ENCODE peak calls at places on chromosomes 3 and 15, in seven cellular contexts. One of them, this sample, is unnamed.

GRCh38 chr3:19970289-19970688 is 23.4 kb downstream of the RAB5A start:
- DNase-seq in psoas muscle: no peak
- DNase-seq in neural crest cell: no peak
- DNase-seq in HFFc6: no peak
- DNase-seq in ascending aorta: no peak
- DNase-seq in GM13977: no peak
- DNase-seq in right lobe of liver: no peak
- DNase-seq in this sample: no peak

GRCh38 chr3:41893977-41894376 is 67.9 kb downstream of the ULK4 start:
- DNase-seq in psoas muscle: no peak
- DNase-seq in neural crest cell: no peak
- DNase-seq in HFFc6: peak
- DNase-seq in ascending aorta: no peak
- DNase-seq in GM13977: peak
- DNase-seq in right lobe of liver: no peak
- DNase-seq in this sample: no peak

GRCh38 chr3:158200973-158201372 is 91.1 kb downstream of the RSRC1 start:
- DNase-seq in psoas muscle: no peak
- DNase-seq in neural crest cell: no peak
- DNase-seq in HFFc6: no peak
- DNase-seq in ascending aorta: no peak
- DNase-seq in GM13977: no peak
- DNase-seq in right lobe of liver: no peak
- DNase-seq in this sample: no peak

GRCh38 chr3:176663376-176663775 is 533.9 kb downstream of the TBL1XR1 start:
- DNase-seq in psoas muscle: no peak
- DNase-seq in neural crest cell: no peak
- DNase-seq in HFFc6: no peak
- DNase-seq in ascending aorta: no peak
- DNase-seq in GM13977: no peak
- DNase-seq in right lobe of liver: no peak
- DNase-seq in this sample: no peak

GRCh38 chr3:40847571-40847992 is 322.8 kb downstream of the ZNF621 start:
- DNase-seq in psoas muscle: no peak
- DNase-seq in neural crest cell: no peak
- DNase-seq in HFFc6: no peak
- DNase-seq in ascending aorta: no peak
- DNase-seq in GM13977: no peak
- DNase-seq in right lobe of liver: no peak
- DNase-seq in this sample: no peak

GRCh38 chr3:45632956-45633355 is 38.4 kb downstream of the LIMD1 start:
- DNase-seq in psoas muscle: no peak
- DNase-seq in neural crest cell: no peak
- DNase-seq in HFFc6: no peak
- DNase-seq in ascending aorta: no peak
- DNase-seq in GM13977: no peak
- DNase-seq in right lobe of liver: no peak
- DNase-seq in this sample: no peak

GRCh38 chr15:66024998-66025397 is 155.7 kb downstream of the RAB11A start:
- DNase-seq in psoas muscle: no peak
- DNase-seq in neural crest cell: no peak
- DNase-seq in HFFc6: peak
- DNase-seq in ascending aorta: no peak
- DNase-seq in GM13977: no peak
- DNase-seq in right lobe of liver: no peak
- DNase-seq in this sample: no peak

GRCh38 chr3:16171009-16171408 is 3.5 kb upstream of the GALNT15 start:
- DNase-seq in psoas muscle: no peak
- DNase-seq in neural crest cell: no peak
- DNase-seq in HFFc6: no peak
- DNase-seq in ascending aorta: no peak
- DNase-seq in GM13977: no peak
- DNase-seq in right lobe of liver: no peak
- DNase-seq in this sample: no peak

GRCh38 chr3:42051384-42052131 is 39.6 kb upstream of the TRAK1 start:
- DNase-seq in psoas muscle: no peak
- DNase-seq in neural crest cell: no peak
- DNase-seq in HFFc6: no peak
- DNase-seq in ascending aorta: no peak
- DNase-seq in GM13977: no peak
- DNase-seq in right lobe of liver: no peak
- DNase-seq in this sample: no peak

GRCh38 chr15:45645026-45645980 is 10.5 kb downstream of the SQOR start:
- DNase-seq in psoas muscle: no peak
- DNase-seq in neural crest cell: no peak
- DNase-seq in HFFc6: peak
- DNase-seq in ascending aorta: no peak
- DNase-seq in GM13977: peak
- DNase-seq in right lobe of liver: no peak
- DNase-seq in this sample: no peak

GRCh38 chr3:128433630-128434185 is 33.0 kb downstream of the DNAJB8 start:
- DNase-seq in psoas muscle: no peak
- DNase-seq in neural crest cell: no peak
- DNase-seq in HFFc6: no peak
- DNase-seq in ascending aorta: no peak
- DNase-seq in GM13977: no peak
- DNase-seq in right lobe of liver: no peak
- DNase-seq in this sample: no peak

GRCh38 chr3:163490119-163490518 is 1588.2 kb downstream of the SI start:
- DNase-seq in psoas muscle: no peak
- DNase-seq in neural crest cell: peak
- DNase-seq in HFFc6: no peak
- DNase-seq in ascending aorta: no peak
- DNase-seq in GM13977: peak
- DNase-seq in right lobe of liver: peak
- DNase-seq in this sample: peak

GRCh38 chr3:131795382-131796085 is 239.3 kb downstream of the CPNE4 start:
- DNase-seq in psoas muscle: no peak
- DNase-seq in neural crest cell: no peak
- DNase-seq in HFFc6: no peak
- DNase-seq in ascending aorta: no peak
- DNase-seq in GM13977: peak
- DNase-seq in right lobe of liver: no peak
- DNase-seq in this sample: no peak

GRCh38 chr3:157494581-157495281 is 8.5 kb downstream of the VEPH1 start:
- DNase-seq in psoas muscle: no peak
- DNase-seq in neural crest cell: no peak
- DNase-seq in HFFc6: no peak
- DNase-seq in ascending aorta: no peak
- DNase-seq in GM13977: no peak
- DNase-seq in right lobe of liver: no peak
- DNase-seq in this sample: no peak

GRCh38 chr3:9623148-9623547 is 26.2 kb upstream of the MTMR14 start:
- DNase-seq in psoas muscle: no peak
- DNase-seq in neural crest cell: no peak
- DNase-seq in HFFc6: no peak
- DNase-seq in ascending aorta: no peak
- DNase-seq in GM13977: no peak
- DNase-seq in right lobe of liver: no peak
- DNase-seq in this sample: no peak

GRCh38 chr15:97567411-97567810 is 393.1 kb upstream of the ARRDC4 start:
- DNase-seq in psoas muscle: no peak
- DNase-seq in neural crest cell: no peak
- DNase-seq in HFFc6: no peak
- DNase-seq in ascending aorta: no peak
- DNase-seq in GM13977: no peak
- DNase-seq in right lobe of liver: no peak
- DNase-seq in this sample: no peak

GRCh38 chr3:72597756-72598195 is 250.5 kb downstream of the SHQ1 start:
- DNase-seq in psoas muscle: no peak
- DNase-seq in neural crest cell: no peak
- DNase-seq in HFFc6: no peak
- DNase-seq in ascending aorta: no peak
- DNase-seq in GM13977: no peak
- DNase-seq in right lobe of liver: no peak
- DNase-seq in this sample: no peak

GRCh38 chr15:83653639-83654378 is at the start of gene ADAMTSL3:
- DNase-seq in psoas muscle: peak
- DNase-seq in neural crest cell: peak
- DNase-seq in HFFc6: no peak
- DNase-seq in ascending aorta: no peak
- DNase-seq in GM13977: no peak
- DNase-seq in right lobe of liver: peak
- DNase-seq in this sample: peak

GRCh38 chr3:61943975-61944374 is 382.6 kb downstream of the PTPRG start:
- DNase-seq in psoas muscle: no peak
- DNase-seq in neural crest cell: no peak
- DNase-seq in HFFc6: no peak
- DNase-seq in ascending aorta: no peak
- DNase-seq in GM13977: no peak
- DNase-seq in right lobe of liver: no peak
- DNase-seq in this sample: no peak

GRCh38 chr3:50184242-50184978 is 7.0 kb upstream of the GNAT1 start:
- DNase-seq in psoas muscle: no peak
- DNase-seq in neural crest cell: no peak
- DNase-seq in HFFc6: no peak
- DNase-seq in ascending aorta: no peak
- DNase-seq in GM13977: no peak
- DNase-seq in right lobe of liver: no peak
- DNase-seq in this sample: no peak

GRCh38 chr3:85933326-85933725 is 974.5 kb downstream of the CADM2 start:
- DNase-seq in psoas muscle: no peak
- DNase-seq in neural crest cell: no peak
- DNase-seq in HFFc6: no peak
- DNase-seq in ascending aorta: no peak
- DNase-seq in GM13977: no peak
- DNase-seq in right lobe of liver: no peak
- DNase-seq in this sample: no peak

GRCh38 chr3:46646700-46647099 is 34.4 kb downstream of the FAM240A start:
- DNase-seq in psoas muscle: no peak
- DNase-seq in neural crest cell: no peak
- DNase-seq in HFFc6: peak
- DNase-seq in ascending aorta: no peak
- DNase-seq in GM13977: no peak
- DNase-seq in right lobe of liver: no peak
- DNase-seq in this sample: no peak

GRCh38 chr3:37147676-37148075 is 26.7 kb downstream of the LRRFIP2 start:
- DNase-seq in psoas muscle: no peak
- DNase-seq in neural crest cell: no peak
- DNase-seq in HFFc6: no peak
- DNase-seq in ascending aorta: no peak
- DNase-seq in GM13977: no peak
- DNase-seq in right lobe of liver: no peak
- DNase-seq in this sample: no peak

GRCh38 chr3:161913786-161914389 is 417.3 kb downstream of the OTOL1 start:
- DNase-seq in psoas muscle: no peak
- DNase-seq in neural crest cell: no peak
- DNase-seq in HFFc6: peak
- DNase-seq in ascending aorta: no peak
- DNase-seq in GM13977: no peak
- DNase-seq in right lobe of liver: no peak
- DNase-seq in this sample: no peak

GRCh38 chr3:150483226-150483625 is 63.1 kb downstream of the SERP1 start:
- DNase-seq in psoas muscle: no peak
- DNase-seq in neural crest cell: no peak
- DNase-seq in HFFc6: no peak
- DNase-seq in ascending aorta: no peak
- DNase-seq in GM13977: no peak
- DNase-seq in right lobe of liver: no peak
- DNase-seq in this sample: no peak

GRCh38 chr3:105806361-105806760 is 62.5 kb downstream of the CBLB start:
- DNase-seq in psoas muscle: no peak
- DNase-seq in neural crest cell: no peak
- DNase-seq in HFFc6: peak
- DNase-seq in ascending aorta: no peak
- DNase-seq in GM13977: peak
- DNase-seq in right lobe of liver: no peak
- DNase-seq in this sample: no peak

GRCh38 chr3:94115482-94115881 is 52.6 kb downstream of the NSUN3 start:
- DNase-seq in psoas muscle: no peak
- DNase-seq in neural crest cell: peak
- DNase-seq in HFFc6: peak
- DNase-seq in ascending aorta: no peak
- DNase-seq in GM13977: no peak
- DNase-seq in right lobe of liver: no peak
- DNase-seq in this sample: no peak
- TF ChIP-seq CTCF in psoas muscle: no peak
- TF ChIP-seq CTCF in neural crest cell: peak
- TF ChIP-seq CTCF in HFFc6: peak
- TF ChIP-seq CTCF in ascending aorta: peak
- TF ChIP-seq CTCF in GM13977: peak
- TF ChIP-seq CTCF in right lobe of liver: peak
- TF ChIP-seq CTCF in this sample: no peak

GRCh38 chr15:77025066-77025435 is 30.1 kb downstream of the PSTPIP1 start:
- DNase-seq in psoas muscle: no peak
- DNase-seq in neural crest cell: no peak
- DNase-seq in HFFc6: no peak
- DNase-seq in ascending aorta: no peak
- DNase-seq in GM13977: no peak
- DNase-seq in right lobe of liver: peak
- DNase-seq in this sample: no peak

GRCh38 chr15:77027111-77027696 is 32.3 kb downstream of the PSTPIP1 start:
- DNase-seq in psoas muscle: no peak
- DNase-seq in neural crest cell: no peak
- DNase-seq in HFFc6: no peak
- DNase-seq in ascending aorta: no peak
- DNase-seq in GM13977: no peak
- DNase-seq in right lobe of liver: peak
- DNase-seq in this sample: no peak

GRCh38 chr15:77026501-77027110 is 31.7 kb downstream of the PSTPIP1 start:
- DNase-seq in psoas muscle: no peak
- DNase-seq in neural crest cell: no peak
- DNase-seq in HFFc6: no peak
- DNase-seq in ascending aorta: no peak
- DNase-seq in GM13977: no peak
- DNase-seq in right lobe of liver: peak
- DNase-seq in this sample: no peak

GRCh38 chr15:77025471-77025901 is 30.6 kb downstream of the PSTPIP1 start:
- DNase-seq in psoas muscle: no peak
- DNase-seq in neural crest cell: no peak
- DNase-seq in HFFc6: no peak
- DNase-seq in ascending aorta: no peak
- DNase-seq in GM13977: no peak
- DNase-seq in right lobe of liver: peak
- DNase-seq in this sample: no peak

GRCh38 chr15:77025941-77026411 is 31.1 kb downstream of the PSTPIP1 start:
- DNase-seq in psoas muscle: no peak
- DNase-seq in neural crest cell: no peak
- DNase-seq in HFFc6: no peak
- DNase-seq in ascending aorta: no peak
- DNase-seq in GM13977: no peak
- DNase-seq in right lobe of liver: peak
- DNase-seq in this sample: no peak
- TF ChIP-seq CTCF in psoas muscle: no peak
- TF ChIP-seq CTCF in neural crest cell: no peak
- TF ChIP-seq CTCF in HFFc6: no peak
- TF ChIP-seq CTCF in ascending aorta: no peak
- TF ChIP-seq CTCF in GM13977: no peak
- TF ChIP-seq CTCF in right lobe of liver: no peak
- TF ChIP-seq CTCF in this sample: no peak

GRCh38 chr15:68630836-68631235 is 52.0 kb downstream of the CORO2B start:
- DNase-seq in psoas muscle: no peak
- DNase-seq in neural crest cell: no peak
- DNase-seq in HFFc6: no peak
- DNase-seq in ascending aorta: no peak
- DNase-seq in GM13977: no peak
- DNase-seq in right lobe of liver: no peak
- DNase-seq in this sample: no peak
- TF ChIP-seq CTCF in psoas muscle: no peak
- TF ChIP-seq CTCF in neural crest cell: no peak
- TF ChIP-seq CTCF in HFFc6: peak
- TF ChIP-seq CTCF in ascending aorta: no peak
- TF ChIP-seq CTCF in GM13977: no peak
- TF ChIP-seq CTCF in right lobe of liver: no peak
- TF ChIP-seq CTCF in this sample: no peak

GRCh38 chr3:70539908-70540307 is 227.5 kb upstream of the MDFIC2 start:
- DNase-seq in psoas muscle: no peak
- DNase-seq in neural crest cell: no peak
- DNase-seq in HFFc6: no peak
- DNase-seq in ascending aorta: no peak
- DNase-seq in GM13977: no peak
- DNase-seq in right lobe of liver: no peak
- DNase-seq in this sample: no peak
- TF ChIP-seq CTCF in psoas muscle: no peak
- TF ChIP-seq CTCF in neural crest cell: peak
- TF ChIP-seq CTCF in HFFc6: peak
- TF ChIP-seq CTCF in ascending aorta: no peak
- TF ChIP-seq CTCF in GM13977: peak
- TF ChIP-seq CTCF in right lobe of liver: no peak
- TF ChIP-seq CTCF in this sample: no peak

This sample was measured in nephron progenitor cell.